ENCODE peak calls at places on chromosomes 2 and 18, in eight cellular contexts. One of them, this sample, is unnamed.

GRCh38 chr18:13934676-13935075 is 19.3 kb upstream of the MC2R start:
- DNase-seq in A549: no peak
- DNase-seq in lower leg skin: peak; percentile 72
- DNase-seq in suprapubic skin: no peak
- DNase-seq in breast epithelium: no peak
- DNase-seq in upper lobe of left lung: no peak
- DNase-seq in ovary: no peak
- DNase-seq in sigmoid colon: no peak
- DNase-seq in this sample: no peak

GRCh38 chr2:189885368-189885767 is 101.1 kb downstream of the PMS1 start:
- DNase-seq in breast epithelium: no peak
- DNase-seq in lower leg skin: no peak
- DNase-seq in sigmoid colon: no peak
- DNase-seq in upper lobe of left lung: no peak
- DNase-seq in ovary: no peak
- DNase-seq in A549: no peak
- DNase-seq in suprapubic skin: no peak
- DNase-seq in this sample: no peak

GRCh38 chr2:216163518-216163917 is 54.4 kb downstream of the XRCC5 start:
- DNase-seq in ovary: no peak
- DNase-seq in lower leg skin: no peak
- DNase-seq in sigmoid colon: no peak
- DNase-seq in A549: no peak
- DNase-seq in breast epithelium: no peak
- DNase-seq in upper lobe of left lung: no peak
- DNase-seq in suprapubic skin: no peak
- DNase-seq in this sample: no peak

GRCh38 chr18:47500930-47501329 is 249.5 kb upstream of the SKOR2 start:
- DNase-seq in breast epithelium: no peak
- DNase-seq in sigmoid colon: no peak
- DNase-seq in ovary: no peak
- DNase-seq in upper lobe of left lung: no peak
- DNase-seq in lower leg skin: no peak
- DNase-seq in A549: no peak
- DNase-seq in suprapubic skin: no peak
- DNase-seq in this sample: no peak

GRCh38 chr2:182228073-182228473 is 198.8 kb downstream of the PDE1A start:
- DNase-seq in sigmoid colon: no peak
- DNase-seq in upper lobe of left lung: no peak
- DNase-seq in lower leg skin: no peak
- DNase-seq in suprapubic skin: no peak
- DNase-seq in breast epithelium: no peak
- DNase-seq in ovary: no peak
- DNase-seq in A549: no peak
- DNase-seq in this sample: no peak

GRCh38 chr2:38171208-38171858 is 95.4 kb upstream of the CYP1B1 start:
- DNase-seq in ovary: no peak
- DNase-seq in suprapubic skin: no peak
- DNase-seq in upper lobe of left lung: no peak
- DNase-seq in sigmoid colon: no peak
- DNase-seq in lower leg skin: no peak
- DNase-seq in A549: no peak
- DNase-seq in breast epithelium: no peak
- DNase-seq in this sample: no peak

GRCh38 chr2:150702791-150703190 is 215.3 kb upstream of the RND3 start:
- DNase-seq in upper lobe of left lung: no peak
- DNase-seq in ovary: no peak
- DNase-seq in sigmoid colon: no peak
- DNase-seq in A549: no peak
- DNase-seq in lower leg skin: no peak
- DNase-seq in suprapubic skin: no peak
- DNase-seq in breast epithelium: no peak
- DNase-seq in this sample: no peak

GRCh38 chr2:115560671-115561070 is 1118.2 kb downstream of the DPP10 start:
- DNase-seq in breast epithelium: no peak
- DNase-seq in ovary: no peak
- DNase-seq in lower leg skin: no peak
- DNase-seq in suprapubic skin: no peak
- DNase-seq in sigmoid colon: no peak
- DNase-seq in A549: no peak
- DNase-seq in upper lobe of left lung: no peak
- DNase-seq in this sample: no peak

GRCh38 chr2:1731963-1732768 is 12.1 kb downstream of the PXDN start:
- DNase-seq in suprapubic skin: peak; percentile 76
- DNase-seq in A549: no peak
- DNase-seq in ovary: peak; percentile 67
- DNase-seq in breast epithelium: no peak
- DNase-seq in lower leg skin: peak; percentile 89
- DNase-seq in upper lobe of left lung: no peak
- DNase-seq in sigmoid colon: peak; percentile 87
- DNase-seq in this sample: peak; percentile 72

GRCh38 chr2:36584148-36584794 is 13.7 kb downstream of the FEZ2 start:
- DNase-seq in upper lobe of left lung: no peak
- DNase-seq in ovary: no peak
- DNase-seq in suprapubic skin: no peak
- DNase-seq in A549: no peak
- DNase-seq in sigmoid colon: no peak
- DNase-seq in lower leg skin: no peak
- DNase-seq in breast epithelium: no peak
- DNase-seq in this sample: no peak

GRCh38 chr2:149082781-149083180 is 44.3 kb downstream of the LYPD6B start:
- DNase-seq in breast epithelium: no peak
- DNase-seq in A549: no peak
- DNase-seq in lower leg skin: no peak
- DNase-seq in upper lobe of left lung: no peak
- DNase-seq in suprapubic skin: no peak
- DNase-seq in ovary: no peak
- DNase-seq in sigmoid colon: no peak
- DNase-seq in this sample: no peak

GRCh38 chr2:38635139-38635538 is 30.8 kb upstream of the GALM start:
- DNase-seq in A549: no peak
- DNase-seq in sigmoid colon: no peak
- DNase-seq in suprapubic skin: no peak
- DNase-seq in lower leg skin: no peak
- DNase-seq in breast epithelium: no peak
- DNase-seq in upper lobe of left lung: no peak
- DNase-seq in ovary: no peak
- DNase-seq in this sample: no peak

GRCh38 chr2:215601990-215602721 is 166.3 kb upstream of the FN1 start:
- DNase-seq in lower leg skin: no peak
- DNase-seq in sigmoid colon: no peak
- DNase-seq in breast epithelium: no peak
- DNase-seq in upper lobe of left lung: no peak
- DNase-seq in suprapubic skin: no peak
- DNase-seq in A549: no peak
- DNase-seq in ovary: no peak
- DNase-seq in this sample: no peak

GRCh38 chr2:55163258-55163657 is 68.8 kb downstream of the CLHC1 start:
- DNase-seq in ovary: no peak
- DNase-seq in lower leg skin: no peak
- DNase-seq in upper lobe of left lung: no peak
- DNase-seq in breast epithelium: no peak
- DNase-seq in suprapubic skin: no peak
- DNase-seq in A549: no peak
- DNase-seq in sigmoid colon: no peak
- DNase-seq in this sample: no peak

GRCh38 chr2:127187831-127188230 is 32.3 kb downstream of the CYP27C1 start:
- DNase-seq in sigmoid colon: peak; percentile 56
- DNase-seq in ovary: no peak
- DNase-seq in breast epithelium: no peak
- DNase-seq in A549: no peak
- DNase-seq in lower leg skin: peak; percentile 71
- DNase-seq in upper lobe of left lung: no peak
- DNase-seq in suprapubic skin: no peak
- DNase-seq in this sample: no peak

GRCh38 chr2:3189076-3189591 is 188.5 kb downstream of the EIPR1 start:
- DNase-seq in sigmoid colon: no peak
- DNase-seq in breast epithelium: no peak
- DNase-seq in lower leg skin: no peak
- DNase-seq in ovary: no peak
- DNase-seq in A549: no peak
- DNase-seq in suprapubic skin: no peak
- DNase-seq in upper lobe of left lung: no peak
- DNase-seq in this sample: no peak

GRCh38 chr2:221255862-221256261 is 316.2 kb downstream of the EPHA4 start:
- DNase-seq in lower leg skin: no peak
- DNase-seq in ovary: no peak
- DNase-seq in A549: no peak
- DNase-seq in suprapubic skin: no peak
- DNase-seq in upper lobe of left lung: no peak
- DNase-seq in breast epithelium: no peak
- DNase-seq in sigmoid colon: no peak
- DNase-seq in this sample: no peak

GRCh38 chr2:70714141-70714905 is 53.7 kb downstream of the ADD2 start:
- DNase-seq in upper lobe of left lung: no peak
- DNase-seq in breast epithelium: no peak
- DNase-seq in A549: no peak
- DNase-seq in lower leg skin: peak; percentile 76
- DNase-seq in ovary: no peak
- DNase-seq in suprapubic skin: no peak
- DNase-seq in sigmoid colon: peak; percentile 42
- DNase-seq in this sample: no peak

GRCh38 chr2:98334439-98335078 is 11.7 kb upstream of the CNGA3 start:
- DNase-seq in A549: peak; percentile 50
- DNase-seq in ovary: no peak
- DNase-seq in suprapubic skin: no peak
- DNase-seq in lower leg skin: no peak
- DNase-seq in breast epithelium: no peak
- DNase-seq in sigmoid colon: no peak
- DNase-seq in upper lobe of left lung: no peak
- DNase-seq in this sample: no peak

GRCh38 chr2:174717273-174717672 is 47.0 kb downstream of the CHRNA1 start:
- DNase-seq in A549: no peak
- DNase-seq in lower leg skin: no peak
- DNase-seq in suprapubic skin: no peak
- DNase-seq in breast epithelium: no peak
- DNase-seq in sigmoid colon: no peak
- DNase-seq in upper lobe of left lung: no peak
- DNase-seq in ovary: no peak
- DNase-seq in this sample: no peak

GRCh38 chr2:208294482-208295024 is 28.5 kb downstream of the PIKFYVE start:
- DNase-seq in sigmoid colon: no peak
- DNase-seq in breast epithelium: no peak
- DNase-seq in ovary: no peak
- DNase-seq in lower leg skin: no peak
- DNase-seq in suprapubic skin: no peak
- DNase-seq in upper lobe of left lung: no peak
- DNase-seq in A549: no peak
- DNase-seq in this sample: no peak

GRCh38 chr2:142234701-142235100 is 103.9 kb upstream of the LRP1B start:
- DNase-seq in ovary: no peak
- DNase-seq in suprapubic skin: no peak
- DNase-seq in sigmoid colon: no peak
- DNase-seq in breast epithelium: no peak
- DNase-seq in lower leg skin: no peak
- DNase-seq in upper lobe of left lung: no peak
- DNase-seq in A549: no peak
- DNase-seq in this sample: no peak

GRCh38 chr2:36455788-36456187 is 100.2 kb downstream of the CRIM1 start:
- DNase-seq in breast epithelium: no peak
- DNase-seq in sigmoid colon: no peak
- DNase-seq in upper lobe of left lung: no peak
- DNase-seq in ovary: no peak
- DNase-seq in lower leg skin: no peak
- DNase-seq in suprapubic skin: no peak
- DNase-seq in A549: no peak
- DNase-seq in this sample: no peak

GRCh38 chr2:47520302-47520630 is 117.3 kb downstream of the MSH2 start:
- DNase-seq in breast epithelium: no peak
- DNase-seq in ovary: no peak
- DNase-seq in suprapubic skin: no peak
- DNase-seq in A549: no peak
- DNase-seq in sigmoid colon: no peak
- DNase-seq in lower leg skin: no peak
- DNase-seq in upper lobe of left lung: no peak
- DNase-seq in this sample: no peak

GRCh38 chr2:212392048-212392447 is 146.6 kb downstream of the ERBB4 start:
- DNase-seq in A549: no peak
- DNase-seq in breast epithelium: no peak
- DNase-seq in ovary: no peak
- DNase-seq in sigmoid colon: no peak
- DNase-seq in suprapubic skin: no peak
- DNase-seq in lower leg skin: no peak
- DNase-seq in upper lobe of left lung: no peak
- DNase-seq in this sample: no peak

GRCh38 chr2:163808406-163808805 is 72.6 kb upstream of the FIGN start:
- DNase-seq in ovary: no peak
- DNase-seq in suprapubic skin: no peak
- DNase-seq in breast epithelium: no peak
- DNase-seq in sigmoid colon: no peak
- DNase-seq in upper lobe of left lung: no peak
- DNase-seq in A549: peak; percentile 14
- DNase-seq in lower leg skin: no peak
- DNase-seq in this sample: no peak
- TF ChIP-seq CTCF in ovary: no peak
- TF ChIP-seq CTCF in suprapubic skin: no peak
- TF ChIP-seq CTCF in breast epithelium: no peak
- TF ChIP-seq CTCF in sigmoid colon: no peak
- TF ChIP-seq CTCF in upper lobe of left lung: no peak
- TF ChIP-seq CTCF in A549: no peak
- TF ChIP-seq CTCF in lower leg skin: no peak
- TF ChIP-seq CTCF in this sample: no peak

GRCh38 chr2:196987654-196988364 is 61.3 kb upstream of the PGAP1 start:
- DNase-seq in suprapubic skin: no peak
- DNase-seq in ovary: no peak
- DNase-seq in sigmoid colon: no peak
- DNase-seq in upper lobe of left lung: no peak
- DNase-seq in A549: peak; percentile 85
- DNase-seq in lower leg skin: no peak
- DNase-seq in breast epithelium: no peak
- DNase-seq in this sample: peak; percentile 31
- TF ChIP-seq POLR2A in suprapubic skin: no peak
- TF ChIP-seq POLR2A in ovary: no peak
- TF ChIP-seq POLR2A in sigmoid colon: no peak
- TF ChIP-seq POLR2A in upper lobe of left lung: no peak
- TF ChIP-seq POLR2A in A549: no peak
- TF ChIP-seq POLR2A in lower leg skin: no peak
- TF ChIP-seq POLR2A in breast epithelium: no peak
- TF ChIP-seq POLR2A in this sample: no peak

DNA sequence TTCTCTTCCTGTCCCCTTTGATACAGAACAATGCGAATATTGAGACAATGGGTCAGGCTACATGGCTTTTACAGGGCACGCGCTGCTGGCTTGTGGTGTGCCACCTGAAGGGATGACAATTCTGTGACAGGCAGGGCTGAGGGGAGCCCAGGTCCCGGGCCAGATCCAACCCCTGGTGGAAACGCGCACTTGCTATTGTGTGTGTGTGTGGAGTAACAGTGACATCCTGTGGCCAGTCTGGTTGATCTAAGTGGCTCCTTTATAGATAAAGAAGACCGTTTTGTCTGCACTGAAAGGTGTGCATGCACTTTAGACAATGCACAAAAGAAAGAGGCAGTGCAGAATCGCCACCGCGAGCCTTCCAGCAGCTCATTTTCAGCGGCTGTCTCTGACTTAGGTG is 273.6 kb downstream of the HRH4 start:
- DNase-seq in A549: peak; percentile 17
- DNase-seq in upper lobe of left lung: no peak
- DNase-seq in lower leg skin: no peak
- DNase-seq in suprapubic skin: no peak
- DNase-seq in ovary: no peak
- DNase-seq in sigmoid colon: no peak
- DNase-seq in breast epithelium: no peak
- DNase-seq in this sample: peak; percentile 21
- TF ChIP-seq CTCF in A549: no peak
- TF ChIP-seq CTCF in upper lobe of left lung: no peak
- TF ChIP-seq CTCF in lower leg skin: no peak
- TF ChIP-seq CTCF in suprapubic skin: no peak
- TF ChIP-seq CTCF in ovary: no peak
- TF ChIP-seq CTCF in sigmoid colon: no peak
- TF ChIP-seq CTCF in breast epithelium: no peak
- TF ChIP-seq CTCF in this sample: no peak

GRCh38 chr2:25342372-25343186 is 854 bp upstream of the DNMT3A start:
- DNase-seq in suprapubic skin: peak; percentile 86
- DNase-seq in A549: peak; percentile 84
- DNase-seq in breast epithelium: peak; percentile 71
- DNase-seq in upper lobe of left lung: peak; percentile 89
- DNase-seq in sigmoid colon: peak; percentile 92
- DNase-seq in ovary: peak; percentile 78
- DNase-seq in lower leg skin: peak; percentile 95
- DNase-seq in this sample: peak; percentile 37
- TF ChIP-seq POLR2A in suprapubic skin: no peak
- TF ChIP-seq POLR2A in A549: no peak
- TF ChIP-seq POLR2A in breast epithelium: no peak
- TF ChIP-seq POLR2A in upper lobe of left lung: no peak
- TF ChIP-seq POLR2A in sigmoid colon: no peak
- TF ChIP-seq POLR2A in ovary: peak; percentile 38
- TF ChIP-seq POLR2A in lower leg skin: no peak
- TF ChIP-seq POLR2A in this sample: peak; percentile 26

This sample was measured in tibial nerve.